ENCODE peak calls at places on chromosomes 5 and 9, in ten cellular contexts. R is epithelial cell of esophagus, O is HFFc6, H is fibroblast of pulmonary artery, F is RWPE1, K is fibroblast of lung, G is osteocyte, M is ovary, I is IMR-90, X is hepatocyte. U is an unnamed sample.

GRCh38 chr5:174533771-174534221 is 190.6 kb upstream of the MSX2 start:
- DNase-seq in X (peak), O (peak), I (peak), H (peak), K (peak), F (peak), M (no peak), R (peak), G (no peak), U (peak)

GRCh38 chr9:71691036-71691435 is 77.3 kb downstream of the CEMIP2 start:
- DNase-seq in I (no peak), M (no peak), R (peak), O (no peak), F (no peak), G (no peak), H (no peak), X (no peak), K (no peak), U (peak)

GRCh38 chr9:88037285-88037845 is 63.0 kb upstream of the CDK20 start:
- DNase-seq in M (no peak), R (no peak), F (no peak), G (no peak), H (no peak), K (peak), X (no peak), O (no peak), I (no peak), U (no peak)

GRCh38 chr9:33814816-33815215 is 2.1 kb upstream of the UBE2R2 start:
- DNase-seq in M (no peak), I (no peak), O (peak), G (no peak), H (no peak), F (no peak), R (no peak), X (no peak), K (no peak), U (no peak)

GRCh38 chr9:37149646-37150308 is 29.4 kb downstream of the ZCCHC7 start:
- DNase-seq in O (no peak), H (no peak), X (no peak), R (no peak), K (no peak), I (no peak), M (no peak), G (no peak), F (no peak), U (no peak)

GRCh38 chr5:137137013-137137632 is 362.0 kb downstream of the SPOCK1 start:
- DNase-seq in R (no peak), O (no peak), G (no peak), F (no peak), I (no peak), H (peak), X (no peak), M (no peak), K (peak), U (no peak)

GRCh38 chr9:96342553-96343245 is 40.7 kb upstream of the HSD17B3 start:
- DNase-seq in I (no peak), F (no peak), H (peak), G (no peak), R (no peak), M (peak), X (no peak), O (no peak), K (no peak), U (no peak)

GRCh38 chr5:56077796-56078233 is 83.1 kb upstream of the IL6ST start:
- DNase-seq in O (no peak), X (no peak), K (no peak), G (no peak), R (no peak), F (no peak), H (no peak), I (no peak), M (no peak), U (no peak)

GRCh38 chr5:138468966-138469539 is 3.8 kb downstream of the EGR1 start:
- DNase-seq in M (no peak), F (no peak), X (peak), H (peak), K (no peak), R (no peak), O (no peak), I (peak), G (no peak), U (no peak)

GRCh38 chr5:62538017-62538942 is 40.3 kb upstream of the LRRC70 start:
- DNase-seq in M (no peak), F (peak), H (peak), I (peak), R (peak), G (no peak), K (peak), X (peak), O (peak), U (peak)

GRCh38 chr5:143233020-143233419 is 170.5 kb downstream of the NR3C1 start:
- DNase-seq in R (no peak), K (peak), M (no peak), I (peak), G (no peak), O (peak), F (no peak), X (no peak), H (no peak), U (no peak)

GRCh38 chr5:75756191-75756590 is 39.0 kb upstream of the POC5 start:
- DNase-seq in O (no peak), M (no peak), H (peak), X (no peak), F (no peak), I (no peak), R (no peak), G (no peak), K (no peak), U (no peak)

GRCh38 chr5:176538505-176538806 is 1.3 kb upstream of the RNF44 start:
- DNase-seq in G (no peak), I (no peak), F (no peak), O (no peak), H (no peak), K (no peak), X (peak), M (no peak), R (no peak), U (no peak)

GRCh38 chr5:110333384-110333783 is 393.1 kb downstream of the TMEM232 start:
- DNase-seq in F (no peak), R (peak), X (peak), M (no peak), G (no peak), K (no peak), O (no peak), I (peak), H (no peak), U (peak)
- TF ChIP-seq CTCF in F (no peak), R (no peak), X (peak), M (no peak), G (peak), K (peak), O (no peak), I (no peak), H (peak), U (no peak)

GRCh38 chr9:132209263-132209662 is 47.4 kb downstream of the NTNG2 start:
- DNase-seq in O (no peak), I (no peak), M (no peak), G (no peak), F (no peak), H (no peak), X (no peak), K (no peak), R (no peak), U (no peak)
- TF ChIP-seq CTCF in O (no peak), I (no peak), M (no peak), G (no peak), F (no peak), H (no peak), X (no peak), K (no peak), R (no peak), U (no peak)

GRCh38 chr5:102759289-102759688 is 4.2 kb downstream of the PAM start:
- DNase-seq in I (no peak), X (no peak), G (no peak), O (no peak), K (no peak), H (no peak), M (no peak), F (no peak), R (no peak), U (peak)

GRCh38 chr5:102754499-102755424 is at the start of gene PAM:
- DNase-seq in H (peak), F (peak), K (peak), G (peak), M (peak), I (peak), R (peak), O (peak), X (peak), U (peak)

GRCh38 chr5:102758576-102758975 is 3.5 kb downstream of the PAM start:
- DNase-seq in I (peak), O (no peak), K (peak), X (no peak), F (no peak), H (peak), G (no peak), R (peak), M (no peak), U (peak)

GRCh38 chr5:102753889-102754498 is 1.1 kb upstream of the PAM start:
- DNase-seq in H (no peak), I (no peak), G (no peak), K (no peak), M (peak), X (no peak), F (no peak), O (no peak), R (no peak), U (no peak)

DNA sequence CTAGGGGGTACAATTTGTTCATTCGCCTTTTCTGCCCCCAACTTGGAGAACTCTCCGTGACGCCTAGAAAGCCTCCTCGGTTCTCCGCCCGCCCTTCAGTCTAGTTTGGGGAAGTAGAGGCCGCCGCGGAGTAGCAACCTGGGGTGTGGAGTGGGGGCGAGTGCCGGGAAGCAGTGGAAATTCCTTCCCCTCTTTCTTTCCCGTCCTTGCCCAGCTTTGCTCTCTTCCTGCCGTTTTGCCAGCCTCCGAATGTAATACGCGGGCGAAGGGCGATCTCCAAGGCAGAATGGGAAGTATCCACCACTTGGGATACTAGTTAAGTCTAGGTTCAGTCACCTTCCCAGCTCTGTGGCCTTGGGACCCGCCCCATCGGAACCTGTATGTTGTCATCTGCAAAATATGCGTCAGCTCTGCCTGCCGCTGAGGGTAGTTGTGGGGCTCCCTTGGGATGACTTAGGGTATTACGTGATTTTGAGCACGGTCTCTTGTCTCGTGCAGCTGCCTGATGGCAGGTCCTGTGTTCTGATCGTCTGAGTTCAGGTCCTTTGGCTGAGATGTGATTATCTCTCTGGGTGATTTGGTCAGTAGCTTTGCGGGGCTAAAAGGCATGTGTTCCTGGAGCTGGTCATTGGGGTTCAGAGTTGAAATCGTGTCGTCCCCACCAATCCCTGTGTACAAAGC is 726 bp downstream of the PAM start:
- DNase-seq in F (peak), I (peak), X (peak), O (peak), K (peak), M (peak), R (peak), H (peak), G (peak), U (peak)
- TF ChIP-seq CTCF in F (no peak), I (no peak), X (no peak), O (peak), K (no peak), M (no peak), R (peak), H (no peak), G (no peak), U (no peak)

GRCh38 chr5:69331528-69332445 is 814 bp downstream of the CCDC125 start:
- DNase-seq in O (no peak), G (peak), X (peak), I (no peak), F (no peak), M (no peak), K (no peak), H (no peak), R (peak), U (no peak)

GRCh38 chr5:69329905-69330489 is 2.6 kb downstream of the CCDC125 start:
- DNase-seq in O (no peak), I (peak), F (no peak), K (no peak), G (no peak), H (no peak), X (peak), M (no peak), R (peak), U (no peak)

GRCh38 chr5:69335341-69335975 is 2.9 kb upstream of the CCDC125 start:
- DNase-seq in M (no peak), K (no peak), O (peak), X (peak), R (peak), H (peak), I (no peak), F (no peak), G (no peak), U (no peak)

DNA sequence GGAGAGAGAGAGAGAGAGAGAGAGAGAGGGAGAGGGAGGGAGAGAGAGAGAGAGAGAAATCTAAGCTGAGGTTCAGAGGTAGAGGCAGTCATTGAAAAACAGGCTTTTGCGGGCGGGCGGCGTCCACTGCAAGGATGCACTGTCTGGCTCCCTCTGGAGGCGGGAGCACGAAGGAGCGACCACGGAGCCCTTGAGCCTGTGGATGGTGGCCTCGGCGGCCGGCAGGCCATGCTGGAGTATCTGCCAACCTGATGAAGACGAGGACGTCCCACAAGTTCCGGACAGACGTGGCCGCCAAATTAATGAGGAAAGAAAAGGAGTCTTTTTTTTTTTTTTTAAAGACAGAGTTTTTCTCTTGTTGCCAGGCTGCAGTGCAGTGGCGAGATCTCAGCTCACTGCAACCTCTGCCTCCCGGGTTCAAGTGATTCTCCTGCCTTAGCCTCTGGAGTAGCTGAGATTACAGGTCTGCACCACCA is 2.2 kb upstream of the CCDC125 start:
- DNase-seq in O (peak), R (peak), M (peak), H (peak), G (peak), X (peak), I (peak), K (peak), F (peak), U (peak)
- TF ChIP-seq CTCF in O (peak), R (peak), M (peak), H (peak), G (peak), X (peak), I (peak), K (peak), F (peak), U (peak)